ENCODE peak calls at places on chromosomes 7 and 10, in four cellular contexts. R, B, Y and P are unnamed samples.

GRCh38 chr7:96481831-96482230 is 159.9 kb upstream of the SLC25A13 start:
- DNase-seq in R (no peak), B (no peak), Y (no peak), P (no peak)

GRCh38 chr10:69498711-69499471 is 47.6 kb downstream of the TSPAN15 start:
- DNase-seq in R (no peak), B (no peak), Y (no peak), P (no peak)

GRCh38 chr10:12448729-12449391 is 99.5 kb downstream of the CAMK1D start:
- DNase-seq in R (no peak), B (no peak), Y (peak), P (no peak)

GRCh38 chr10:77060913-77061312 is 576.7 kb downstream of the KCNMA1 start:
- DNase-seq in R (no peak), B (no peak), Y (no peak), P (no peak)

GRCh38 chr7:136869006-136869961 is 832 bp downstream of the CHRM2 start:
- DNase-seq in R (no peak), B (peak), Y (no peak), P (peak)

GRCh38 chr7:13856012-13856411 is 133.5 kb downstream of the ETV1 start:
- DNase-seq in R (no peak), B (no peak), Y (no peak), P (no peak)

GRCh38 chr10:80202934-80203834 is 2.2 kb downstream of the ANXA11 start:
- DNase-seq in R (peak), B (no peak), Y (peak), P (no peak)

GRCh38 chr7:87480386-87480785 is 4.9 kb upstream of the ABCB4 start:
- DNase-seq in R (no peak), B (no peak), Y (no peak), P (no peak)

GRCh38 chr10:76126607-76127190 is 695.3 kb downstream of the LRMDA start:
- DNase-seq in R (no peak), B (no peak), Y (no peak), P (no peak)

GRCh38 chr10:116163732-116164131 is 109.3 kb downstream of the GFRA1 start:
- DNase-seq in R (no peak), B (no peak), Y (no peak), P (no peak)

GRCh38 chr7:47819054-47819920 is 129.0 kb downstream of the PKD1L1 start:
- DNase-seq in R (peak), B (peak), Y (peak), P (peak)
- TF ChIP-seq EP300 in R (no peak), B (no peak), Y (no peak), P (no peak)

DNA sequence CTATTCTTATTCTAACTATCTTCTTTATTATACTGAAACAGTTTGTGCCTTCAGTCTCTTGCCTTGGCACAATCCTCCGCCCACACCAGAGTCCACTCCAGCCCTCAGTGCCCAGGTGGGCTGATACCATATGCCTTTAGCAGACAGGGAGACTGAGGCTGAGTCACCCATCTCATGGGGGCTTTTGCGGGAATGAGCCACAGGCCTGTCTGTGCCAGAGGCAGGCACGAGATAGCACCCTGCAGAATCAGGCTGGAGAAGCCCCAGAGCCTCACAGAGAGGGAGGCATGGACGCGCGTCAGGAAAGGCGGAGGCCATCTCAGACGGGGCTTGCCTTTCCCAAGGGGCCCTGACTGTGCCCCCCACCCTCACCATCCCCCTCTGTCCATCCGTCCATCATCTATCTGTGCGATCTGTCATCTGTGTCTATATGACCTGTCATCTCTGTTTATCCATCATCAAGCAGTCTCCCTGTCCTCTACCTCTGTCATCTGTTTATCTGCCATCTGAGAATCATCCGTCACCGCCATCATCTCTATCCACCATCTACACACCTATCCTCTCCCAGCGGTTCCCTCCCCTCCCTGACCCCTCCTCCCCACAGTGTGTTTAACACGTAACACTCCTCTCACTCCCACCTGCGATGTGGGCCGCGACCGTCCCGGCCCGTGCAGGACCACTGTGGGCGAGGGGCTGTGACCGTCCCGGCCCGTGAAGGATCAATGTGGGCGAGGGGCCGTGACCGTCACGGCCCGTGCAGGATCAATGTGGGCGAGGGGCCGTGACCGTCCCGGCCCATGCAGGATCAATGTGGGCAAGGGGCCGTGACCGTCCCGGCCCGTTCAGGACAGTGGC is 7.3 kb upstream of the ADAP1 start:
- DNase-seq in R (no peak), B (no peak), Y (no peak), P (peak)
- H2AFZ ChIP-seq in R (no peak), B (no peak), Y (no peak), P (no peak)

DNA sequence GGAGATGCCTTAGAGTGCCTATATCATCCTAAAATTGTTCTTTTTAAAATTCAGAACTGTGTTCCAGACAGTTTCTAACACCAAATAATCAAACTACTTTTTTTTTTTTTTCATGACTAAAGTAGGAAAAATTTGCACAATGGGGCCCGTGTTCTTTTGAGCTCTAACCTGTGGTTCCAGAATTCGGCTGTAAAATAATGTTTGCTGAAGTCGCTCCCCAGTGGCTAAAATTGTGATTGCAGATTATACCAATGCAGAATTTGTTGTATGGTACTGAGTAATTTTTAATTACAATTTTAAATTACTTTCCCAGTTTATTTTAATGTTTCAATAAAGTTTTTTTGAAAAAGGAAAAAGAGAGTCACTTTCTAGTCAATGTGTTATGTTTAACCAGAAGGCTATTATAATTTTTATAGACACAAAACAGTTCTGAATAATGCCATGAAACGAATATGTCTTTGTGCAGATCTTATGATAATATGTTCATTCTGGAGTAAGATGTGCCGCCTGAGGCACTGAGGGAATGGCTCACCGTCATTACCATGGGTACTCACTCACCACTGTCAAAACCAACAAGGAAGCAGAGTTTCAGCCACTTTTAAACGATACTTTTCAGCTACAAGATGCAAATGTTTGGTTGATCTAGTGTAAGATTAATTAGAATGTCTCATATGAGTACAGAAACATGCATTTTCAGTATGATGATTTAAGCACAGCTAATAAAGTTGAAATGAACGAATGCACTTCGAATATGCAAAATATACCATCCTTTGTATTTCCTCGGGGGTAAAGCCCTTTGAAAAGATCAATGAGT is 173.6 kb downstream of the PRKCQ start:
- DNase-seq in R (peak), B (no peak), Y (no peak), P (peak)
- TF ChIP-seq TCF12 in R (no peak), B (no peak), Y (no peak), P (no peak)

DNA sequence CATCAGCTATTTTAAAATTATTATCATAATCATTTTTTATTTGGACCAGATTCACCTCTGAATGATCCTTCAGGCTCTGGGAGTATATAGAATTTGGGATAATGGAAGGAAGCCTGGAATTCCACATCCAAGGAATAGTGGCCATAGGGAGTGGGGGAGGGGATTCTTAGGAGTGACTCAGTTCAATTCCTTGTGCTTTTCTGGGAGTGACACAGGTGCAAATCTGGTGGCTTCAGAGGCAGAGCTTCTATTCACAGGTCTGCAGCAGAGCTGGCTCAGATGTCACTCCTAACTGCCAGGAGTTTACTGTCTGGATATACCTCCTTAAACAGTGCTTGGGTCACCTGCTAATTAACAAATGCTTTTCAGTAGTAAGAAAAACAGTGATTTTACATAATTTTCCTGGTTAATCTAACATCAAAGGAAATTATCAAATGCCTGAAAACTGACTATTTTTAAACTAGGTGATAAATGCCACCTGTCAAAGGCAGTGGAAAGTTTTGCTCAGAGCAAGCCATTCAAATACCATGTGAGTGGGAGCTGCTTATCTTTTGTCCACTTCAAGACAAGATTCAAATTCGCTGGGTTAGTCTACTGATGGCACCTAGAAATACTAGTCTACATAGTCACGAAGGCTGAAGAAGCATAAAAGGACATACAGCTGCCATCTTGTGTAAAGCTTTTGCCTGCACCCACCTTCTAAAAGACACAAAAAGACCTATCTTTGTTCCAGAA is 106.7 kb upstream of the LAMB4 start:
- DNase-seq in R (no peak), B (no peak), Y (no peak), P (no peak)
- TF ChIP-seq EP300 in R (no peak), B (no peak), Y (no peak), P (no peak)

GRCh38 chr10:71067098-71067760 is 145.1 kb upstream of the UNC5B start:
- DNase-seq in R (no peak), B (no peak), Y (no peak), P (peak)
- H2AFZ ChIP-seq in R (no peak), B (no peak), Y (no peak), P (no peak)

GRCh38 chr7:23298885-23299769 is at the start of gene MALSU1:
- DNase-seq in R (peak), B (peak), Y (peak), P (peak)

GRCh38 chr7:23295401-23295697 is 3.8 kb upstream of the MALSU1 start:
- DNase-seq in R (no peak), B (no peak), Y (no peak), P (no peak)

GRCh38 chr7:23294549-23295400 is 4.4 kb upstream of the MALSU1 start:
- DNase-seq in R (peak), B (no peak), Y (no peak), P (no peak)

GRCh38 chr7:23298141-23298851 is 843 bp upstream of the MALSU1 start:
- DNase-seq in R (peak), B (no peak), Y (no peak), P (peak)

DNA sequence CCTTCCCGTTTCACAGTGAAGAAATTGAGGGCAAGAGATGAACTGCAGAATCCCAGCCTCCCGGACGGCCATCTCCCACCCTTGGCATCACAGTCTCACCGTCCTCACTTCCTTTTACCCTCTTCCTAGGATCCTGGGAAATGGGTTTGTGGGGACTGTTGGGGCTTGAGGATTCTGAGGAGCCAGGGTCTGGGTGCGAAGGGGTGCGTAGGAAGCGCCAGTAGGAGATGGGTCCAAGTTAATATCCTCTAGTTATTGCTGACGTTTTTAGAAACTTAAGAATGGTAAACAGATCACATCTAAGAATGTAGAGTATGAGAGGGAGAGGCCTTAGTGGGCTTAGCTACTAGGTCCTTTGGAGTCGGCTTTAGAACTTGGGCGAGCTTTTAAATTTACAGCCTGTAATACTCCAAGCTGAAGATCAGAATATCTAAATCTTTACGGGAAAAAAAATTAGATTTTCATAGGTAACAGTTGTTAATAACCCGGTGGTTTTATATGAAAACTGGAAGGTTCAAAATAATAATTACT is 696 bp downstream of the MALSU1 start:
- DNase-seq in R (peak), B (no peak), Y (no peak), P (peak)
- TF ChIP-seq TCF12 in R (no peak), B (no peak), Y (no peak), P (no peak)

GRCh38 chr7:83689855-83690254 is 40.9 kb upstream of the SEMA3E start:
- DNase-seq in R (no peak), B (no peak), Y (no peak), P (no peak)
- TF ChIP-seq EP300 in R (no peak), B (no peak), Y (no peak), P (no peak)

GRCh38 chr7:20407585-20408466 is 77.1 kb downstream of the ITGB8 start:
- DNase-seq in R (no peak), B (no peak), Y (no peak), P (no peak)

GRCh38 chr7:20404371-20404770 is 73.7 kb downstream of the ITGB8 start:
- DNase-seq in R (no peak), B (no peak), Y (no peak), P (no peak)

GRCh38 chr7:20399516-20399915 is 68.8 kb downstream of the ITGB8 start:
- DNase-seq in R (no peak), B (no peak), Y (no peak), P (no peak)

GRCh38 chr7:20403356-20403755 is 72.7 kb downstream of the ITGB8 start:
- DNase-seq in R (no peak), B (no peak), Y (no peak), P (no peak)

GRCh38 chr7:20402297-20403230 is 71.9 kb downstream of the ITGB8 start:
- DNase-seq in R (no peak), B (no peak), Y (no peak), P (no peak)
- H2AFZ ChIP-seq in R (no peak), B (no peak), Y (no peak), P (no peak)

DNA sequence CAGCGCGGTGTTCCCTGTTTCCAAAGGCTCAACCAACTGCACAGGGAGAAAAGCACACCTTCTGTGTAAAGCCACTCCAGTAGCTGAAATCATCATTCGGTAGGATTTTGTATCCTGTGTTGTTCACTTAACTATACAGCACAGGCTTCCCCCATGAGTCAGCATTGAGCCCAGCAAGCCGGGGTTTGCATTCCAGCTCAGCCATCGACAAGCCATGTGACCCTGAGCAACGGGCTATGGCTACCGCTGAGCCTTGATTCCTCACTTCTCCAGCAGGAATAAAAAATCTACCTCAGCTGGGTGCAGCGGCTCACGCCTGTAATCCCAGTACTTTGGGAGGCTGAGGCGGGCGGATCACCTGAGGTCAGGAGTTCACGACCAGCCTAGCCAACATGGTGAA is 44.1 kb upstream of the ATP6V0A4 start:
- DNase-seq in R (no peak), B (peak), Y (no peak), P (no peak)
- TF ChIP-seq TCF12 in R (no peak), B (no peak), Y (no peak), P (no peak)